ENCODE peak calls at places on chromosomes 1 and 21, in eight cellular contexts. X, V, E, G, H, N, Q and S are unnamed samples.

GRCh38 chr1:209929751-209930150 is 8.3 kb upstream of the SYT14 start:
- DNase-seq in H (no peak), X (no peak), Q (no peak), V (no peak), N (no peak), G (no peak), E (no peak), S (no peak)

GRCh38 chr1:64061430-64062104 is 141.9 kb upstream of the UBE2U start:
- DNase-seq in H (no peak), E (no peak), V (peak), N (no peak), Q (no peak), G (no peak), X (no peak), S (no peak)

GRCh38 chr1:59078866-59079265 is 218.0 kb upstream of the FGGY start:
- DNase-seq in E (no peak), H (no peak), V (no peak), Q (no peak), N (no peak), X (no peak), G (no peak), S (no peak)

GRCh38 chr1:235160395-235160964 is 570 bp downstream of the RBM34 start:
- DNase-seq in E (no peak), Q (no peak), H (no peak), X (no peak), V (no peak), N (no peak), G (no peak), S (no peak)

GRCh38 chr1:23394176-23394575 is 24.5 kb upstream of the ZNF436 start:
- DNase-seq in Q (no peak), E (no peak), N (no peak), V (no peak), G (no peak), X (no peak), H (no peak), S (no peak)

GRCh38 chr1:222644649-222645005 is 26.7 kb downstream of the MIA3 start:
- DNase-seq in X (no peak), V (no peak), E (no peak), N (no peak), Q (no peak), H (no peak), G (no peak), S (no peak)

GRCh38 chr1:153678519-153679336 is at the start of gene NPR1:
- DNase-seq in G (peak), X (peak), V (no peak), E (peak), N (peak), H (peak), Q (no peak), S (no peak)

GRCh38 chr1:64856564-64856963 is 109.8 kb downstream of the JAK1 start:
- DNase-seq in V (no peak), E (no peak), Q (no peak), X (peak), N (peak), G (no peak), H (no peak), S (no peak)

GRCh38 chr21:29671728-29672127 is 268.1 kb downstream of the GRIK1 start:
- DNase-seq in V (no peak), G (no peak), E (no peak), H (no peak), N (no peak), X (no peak), Q (no peak), S (no peak)

GRCh38 chr21:34874689-34875513 is 174.2 kb downstream of the RUNX1 start:
- DNase-seq in N (no peak), H (no peak), V (no peak), Q (no peak), X (no peak), G (no peak), E (no peak), S (no peak)

GRCh38 chr1:235945775-235946565 is 79.3 kb upstream of the LYST start:
- DNase-seq in X (no peak), Q (no peak), E (no peak), N (peak), G (no peak), H (no peak), V (no peak), S (no peak)

GRCh38 chr1:185400057-185400456 is 83.0 kb upstream of the IVNS1ABP start:
- DNase-seq in G (no peak), H (no peak), V (no peak), Q (no peak), N (no peak), X (no peak), E (no peak), S (no peak)

GRCh38 chr1:209607102-209607794 is 23.7 kb downstream of the CAMK1G start:
- DNase-seq in X (no peak), H (no peak), G (no peak), V (no peak), Q (no peak), E (peak), N (no peak), S (peak)

GRCh38 chr1:206672844-206673758 is 11.6 kb upstream of the MAPKAPK2 start:
- DNase-seq in N (peak), V (no peak), G (peak), H (no peak), Q (no peak), E (no peak), X (no peak), S (no peak)

GRCh38 chr1:179425186-179425585 is 59.4 kb downstream of the AXDND1 start:
- DNase-seq in V (no peak), N (no peak), X (no peak), Q (no peak), G (no peak), E (no peak), H (no peak), S (no peak)

GRCh38 chr21:30234643-30235042 is 18.7 kb upstream of the CLDN8 start:
- DNase-seq in Q (no peak), H (no peak), V (no peak), E (no peak), X (no peak), N (no peak), G (no peak), S (no peak)

GRCh38 chr1:96360036-96360795 is 361.4 kb upstream of the PTBP2 start:
- DNase-seq in N (no peak), X (no peak), E (no peak), G (no peak), V (no peak), H (no peak), Q (no peak), S (no peak)

GRCh38 chr21:23162213-23162946 is 2164.2 kb downstream of the NCAM2 start:
- DNase-seq in V (no peak), G (no peak), N (no peak), X (no peak), H (no peak), Q (no peak), E (no peak), S (no peak)

GRCh38 chr1:6358144-6358624 is 35.4 kb downstream of the ACOT7 start:
- DNase-seq in G (no peak), X (no peak), E (no peak), Q (no peak), N (no peak), H (no peak), V (no peak), S (no peak)

GRCh38 chr1:242002072-242002471 is 3.2 kb upstream of the MAP1LC3C start:
- DNase-seq in X (no peak), Q (no peak), N (no peak), V (no peak), E (no peak), H (no peak), G (no peak), S (no peak)

GRCh38 chr1:21149862-21150432 is 26.8 kb downstream of the EIF4G3 start:
- DNase-seq in Q (no peak), H (no peak), V (no peak), G (peak), N (peak), E (peak), X (no peak), S (peak)

DNA sequence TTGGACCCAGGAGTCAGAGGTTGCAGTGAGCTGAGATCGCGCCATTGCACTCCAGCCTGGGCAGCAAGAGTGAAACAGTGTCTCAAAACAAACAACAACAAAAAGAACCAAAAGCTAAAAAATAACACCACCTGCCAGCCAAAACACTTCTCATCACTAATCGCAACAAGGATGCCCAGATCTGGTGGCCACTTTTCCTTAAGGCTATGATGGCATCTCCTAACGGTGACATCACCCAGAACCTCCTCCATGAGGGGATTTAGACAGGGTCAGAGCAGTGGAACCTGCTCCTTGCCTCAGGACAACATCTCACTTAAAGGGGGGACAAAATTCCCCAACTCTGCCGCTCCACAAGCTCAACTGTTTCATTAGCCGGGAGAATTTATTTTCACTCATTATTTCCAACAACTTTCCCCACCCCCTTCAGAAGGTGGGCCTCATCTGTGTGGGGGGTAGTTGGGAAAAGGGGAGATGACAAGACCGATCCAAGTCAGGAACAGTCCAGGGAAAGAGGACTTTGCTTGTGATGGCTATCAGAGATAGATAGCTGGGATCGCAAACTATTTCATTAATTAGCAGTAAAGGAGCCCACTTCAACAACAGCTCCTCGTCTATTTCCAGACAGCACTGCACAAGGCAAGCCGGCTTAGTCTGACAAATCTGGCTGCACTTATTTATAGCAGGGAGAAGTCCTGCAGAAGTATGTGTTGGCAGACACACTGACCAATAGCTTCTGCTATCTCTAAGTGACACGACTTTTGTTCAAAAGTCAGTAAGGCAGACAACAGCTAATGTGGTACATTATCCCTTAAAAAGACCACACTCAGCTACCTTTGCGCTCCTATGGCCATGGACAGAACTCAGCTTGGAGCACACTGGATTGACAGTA is 2.6 kb downstream of the PABPC4 start:
- DNase-seq in E (no peak), N (no peak), V (no peak), G (peak), X (no peak), H (no peak), Q (no peak), S (peak)
- TF ChIP-seq POLR2A in E (no peak), N (no peak), V (no peak), G (no peak), X (no peak), H (no peak), Q (no peak), S (no peak)

GRCh38 chr21:41958886-41959563 is 5.2 kb upstream of the C2CD2 start:
- DNase-seq in G (no peak), H (no peak), V (no peak), E (no peak), N (no peak), Q (no peak), X (peak), S (peak)

GRCh38 chr21:41962425-41962966 is 8.7 kb upstream of the C2CD2 start:
- DNase-seq in X (no peak), Q (no peak), N (no peak), G (no peak), V (no peak), H (no peak), E (no peak), S (no peak)

GRCh38 chr21:41961753-41962152 is 7.9 kb upstream of the C2CD2 start:
- DNase-seq in N (no peak), H (no peak), Q (no peak), X (no peak), E (no peak), G (no peak), V (no peak), S (no peak)

GRCh38 chr21:41960386-41960785 is 6.6 kb upstream of the C2CD2 start:
- DNase-seq in G (no peak), X (peak), H (no peak), Q (no peak), N (no peak), V (no peak), E (no peak), S (no peak)

DNA sequence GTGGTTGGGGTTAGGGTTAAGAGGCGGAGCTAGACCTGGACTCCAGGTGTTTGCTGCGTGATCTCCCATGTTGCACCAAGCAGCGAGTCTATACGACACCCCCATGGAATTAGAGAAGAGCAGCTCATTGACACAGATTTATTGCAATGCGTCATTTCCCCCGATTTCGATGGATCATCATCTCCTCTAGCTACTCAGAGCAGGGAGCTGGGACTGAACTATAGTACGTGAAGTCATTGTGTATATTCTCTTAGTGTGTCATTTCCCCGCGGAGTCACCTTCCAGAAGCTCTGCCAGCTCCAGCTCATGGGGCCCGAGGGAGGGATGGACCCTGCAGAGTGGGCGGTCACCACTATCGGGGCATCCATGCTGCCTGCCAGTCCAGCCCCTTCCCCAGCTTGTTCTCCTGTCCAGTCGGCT is 7.5 kb upstream of the C2CD2 start:
- DNase-seq in E (no peak), H (no peak), N (no peak), Q (no peak), V (no peak), G (no peak), X (no peak), S (no peak)
- TF ChIP-seq POLR2A in E (no peak), H (no peak), N (no peak), Q (no peak), V (no peak), G (no peak), X (no peak), S (no peak)

GRCh38 chr21:37159053-37159776 is 86.2 kb downstream of the TTC3 start:
- DNase-seq in Q (no peak), V (no peak), X (no peak), G (no peak), E (no peak), N (no peak), H (no peak), S (no peak)
- TF ChIP-seq POLR2A in Q (no peak), V (no peak), X (no peak), G (no peak), E (no peak), N (no peak), H (no peak), S (no peak)

DNA sequence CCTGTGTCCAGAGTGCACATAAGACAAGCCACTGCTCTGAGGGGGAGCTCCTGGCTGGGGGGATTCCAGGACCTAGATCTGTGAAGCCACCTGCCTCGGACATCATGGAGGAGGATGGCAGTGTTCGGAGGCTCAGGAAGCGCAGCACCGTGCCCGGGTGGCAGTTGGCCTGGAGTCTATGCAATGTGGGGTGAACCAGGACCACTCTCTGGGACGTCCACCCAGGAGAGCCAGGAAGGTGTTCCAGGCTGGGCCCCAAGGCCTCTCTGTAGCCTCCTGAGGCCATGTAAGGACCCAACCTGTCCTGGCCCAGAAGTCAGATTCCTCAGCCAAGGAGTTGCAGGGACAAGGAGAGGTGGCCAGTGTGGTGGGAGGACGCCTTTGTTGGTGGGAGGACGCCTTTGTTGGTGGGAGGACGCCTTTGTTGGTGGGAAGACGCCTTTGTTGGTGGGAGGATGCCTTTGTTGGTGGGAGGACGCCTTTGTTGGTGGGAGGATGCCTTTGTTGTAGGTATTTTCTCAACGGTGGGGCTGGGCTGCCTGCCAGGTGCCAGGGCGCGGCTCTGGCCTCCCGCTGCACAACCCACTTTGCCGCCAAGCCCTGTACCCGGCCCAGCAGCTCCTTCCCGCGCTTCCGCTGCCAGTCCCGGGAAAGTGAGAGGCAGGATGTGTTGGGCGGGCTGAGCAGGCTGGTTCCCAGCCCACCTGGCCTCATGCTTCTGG is 30.6 kb upstream of the BMP8B start:
- DNase-seq in N (no peak), E (no peak), V (no peak), G (no peak), X (peak), Q (no peak), H (no peak), S (no peak)
- TF ChIP-seq POLR2A in N (no peak), E (no peak), V (no peak), G (no peak), X (no peak), Q (no peak), H (no peak), S (no peak)

GRCh38 chr1:30730351-30731108 is 7.1 kb upstream of the MATN1 start:
- DNase-seq in V (no peak), H (no peak), N (no peak), X (no peak), Q (no peak), G (no peak), E (no peak), S (no peak)
- TF ChIP-seq POLR2A in V (no peak), H (no peak), N (no peak), X (no peak), Q (no peak), G (no peak), E (no peak), S (no peak)

GRCh38 chr1:40226187-40226586 is 21.6 kb upstream of the TMCO2 start:
- DNase-seq in X (no peak), G (no peak), V (no peak), E (no peak), N (no peak), Q (no peak), H (no peak), S (no peak)
- TF ChIP-seq POLR2A in X (no peak), G (no peak), V (no peak), E (no peak), N (no peak), Q (no peak), H (no peak), S (no peak)

GRCh38 chr1:167208624-167208976 is 12.1 kb upstream of the POU2F1 start:
- DNase-seq in G (no peak), V (no peak), H (no peak), N (no peak), Q (no peak), X (no peak), E (no peak), S (no peak)

GRCh38 chr1:167206166-167206835 is 14.4 kb upstream of the POU2F1 start:
- DNase-seq in Q (no peak), H (no peak), E (no peak), G (no peak), X (no peak), V (no peak), N (no peak), S (no peak)

GRCh38 chr1:167207940-167208623 is 12.6 kb upstream of the POU2F1 start:
- DNase-seq in E (no peak), Q (no peak), X (no peak), N (no peak), H (no peak), V (no peak), G (no peak), S (no peak)

GRCh38 chr1:167210966-167211674 is 9.6 kb upstream of the POU2F1 start:
- DNase-seq in Q (no peak), V (no peak), E (no peak), X (no peak), H (no peak), G (no peak), N (no peak), S (no peak)

GRCh38 chr1:167209044-167209443 is 11.6 kb upstream of the POU2F1 start:
- DNase-seq in H (no peak), X (no peak), G (no peak), E (no peak), N (no peak), Q (no peak), V (no peak), S (no peak)
- TF ChIP-seq POLR2A in H (no peak), X (no peak), G (no peak), E (no peak), N (no peak), Q (no peak), V (no peak), S (no peak)

GRCh38 chr1:86380257-86380861 is 15.8 kb downstream of the ODF2L start:
- DNase-seq in Q (no peak), X (no peak), E (peak), N (no peak), G (no peak), V (no peak), H (no peak), S (no peak)

GRCh38 chr1:86375688-86376087 is 20.4 kb downstream of the ODF2L start:
- DNase-seq in Q (no peak), N (no peak), E (no peak), H (no peak), G (no peak), V (no peak), X (no peak), S (no peak)

GRCh38 chr1:86378813-86379212 is 17.3 kb downstream of the ODF2L start:
- DNase-seq in E (no peak), N (no peak), V (no peak), H (no peak), X (no peak), G (no peak), Q (no peak), S (no peak)

GRCh38 chr1:86381223-86381622 is 14.9 kb downstream of the ODF2L start:
- DNase-seq in H (no peak), V (no peak), X (no peak), G (no peak), E (no peak), Q (no peak), N (no peak), S (no peak)

DNA sequence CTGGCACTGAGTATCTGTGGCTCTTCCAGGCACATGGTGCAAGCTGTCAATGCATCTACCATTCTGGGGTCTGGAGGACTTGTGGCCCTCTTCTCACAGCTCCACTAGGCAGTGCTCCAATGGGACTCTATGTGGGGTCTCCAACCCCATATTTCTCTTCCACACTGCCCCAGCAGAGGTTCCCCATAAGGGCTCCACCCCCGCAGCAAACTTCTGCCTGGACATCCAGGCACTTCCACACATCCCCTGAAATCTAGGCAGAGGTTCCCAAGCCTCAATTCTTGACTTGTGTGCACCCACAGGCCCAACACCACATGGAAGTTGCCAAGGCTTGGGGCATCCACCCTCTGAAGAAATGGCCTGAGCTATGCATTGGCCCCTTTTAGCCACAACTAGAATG is 18.8 kb downstream of the ODF2L start:
- DNase-seq in G (no peak), N (no peak), Q (no peak), V (no peak), E (no peak), X (no peak), H (no peak), S (no peak)
- TF ChIP-seq POLR2A in G (no peak), N (no peak), Q (no peak), V (no peak), E (no peak), X (no peak), H (no peak), S (no peak)